ENCODE peak calls at places on chromosomes 13 and 19, in seven cellular contexts. Q is mucosa of gallbladder; N is fibroblast of lung; L is CD4-positive, alpha-beta T cell; K is progenitor cell of endocrine pancreas; I is Kasumi-1; X is adipocyte. S is an unnamed sample.

GRCh38 chr19:35249848-35250711 is 1.3 kb downstream of the LSR start:
- DNase-seq in N (no peak), K (no peak), L (no peak), X (no peak), Q (no peak), I (no peak), S (no peak)

GRCh38 chr13:65656740-65657329 is 1573.3 kb downstream of the PCDH9 start:
- DNase-seq in L (no peak), N (peak), Q (no peak), I (peak), X (peak), K (no peak), S (no peak)

GRCh38 chr13:104372128-104372527 is 1305.9 kb upstream of the SLC10A2 start:
- DNase-seq in K (no peak), X (no peak), Q (no peak), L (no peak), N (no peak), I (no peak), S (no peak)

GRCh38 chr13:112991611-112992010 is 22.6 kb downstream of the MCF2L start:
- DNase-seq in N (no peak), L (no peak), K (no peak), X (no peak), Q (no peak), I (no peak), S (no peak)

GRCh38 chr19:49687150-49687549 is 2.2 kb upstream of the ADM5 start:
- DNase-seq in K (no peak), I (no peak), X (no peak), N (no peak), L (no peak), Q (no peak), S (no peak)

GRCh38 chr19:18203408-18203862 is 407 bp downstream of the RAB3A start:
- DNase-seq in N (no peak), K (no peak), X (peak), Q (no peak), I (no peak), L (peak), S (peak)

GRCh38 chr13:110108348-110109139 is 198.4 kb downstream of the COL4A1 start:
- DNase-seq in N (peak), K (peak), X (peak), Q (peak), I (peak), L (no peak), S (peak)

GRCh38 chr19:38837304-38837626 is 5.7 kb upstream of the ECH1 start:
- DNase-seq in N (no peak), X (no peak), K (no peak), L (no peak), Q (no peak), I (no peak), S (no peak)

GRCh38 chr13:100694722-100695644 is 20.4 kb upstream of the TMTC4 start:
- DNase-seq in Q (no peak), I (no peak), N (peak), K (peak), L (no peak), X (peak), S (peak)

GRCh38 chr13:97429681-97430081 is 4.3 kb upstream of the RAP2A start:
- DNase-seq in I (no peak), Q (no peak), N (peak), L (no peak), X (peak), K (no peak), S (no peak)

GRCh38 chr19:18765224-18765623 is 25.9 kb downstream of the COMP start:
- DNase-seq in L (no peak), X (no peak), I (no peak), Q (no peak), N (no peak), K (no peak), S (no peak)

S was measured in body of pancreas.